ENCODE peak calls at places on chromosomes 16 and 17, in ten cellular contexts. U, T, O, R, K, D, W, I, M and A are unnamed samples.

GRCh38 chr17:48539177-48539576 is 5.7 kb downstream of the HOXB2 start:
- DNase-seq in U (no peak), T (no peak), O (no peak), R (peak), K (no peak), D (peak), W (no peak), I (no peak), M (no peak), A (no peak)

GRCh38 chr16:46768809-46769208 is 20.7 kb upstream of the MYLK3 start:
- DNase-seq in U (no peak), T (no peak), O (no peak), R (no peak), K (no peak), D (no peak), W (no peak), I (no peak), M (no peak), A (no peak)

GRCh38 chr16:49776085-49776501 is 79.8 kb downstream of the ZNF423 start:
- DNase-seq in U (no peak), T (no peak), O (peak), R (no peak), K (no peak), D (peak), W (no peak), I (no peak), M (peak), A (no peak)

GRCh38 chr17:57544834-57545463 is 200.2 kb downstream of the CCDC182 start:
- DNase-seq in U (no peak), T (no peak), O (no peak), R (no peak), K (no peak), D (no peak), W (no peak), I (no peak), M (no peak), A (no peak)

GRCh38 chr16:72963921-72964320 is 84.0 kb downstream of the ZFHX3 start:
- DNase-seq in U (no peak), T (no peak), O (peak), R (no peak), K (no peak), D (peak), W (no peak), I (no peak), M (no peak), A (no peak)

GRCh38 chr17:83195330-83196087 is 116.1 kb downstream of the METRNL start:
- DNase-seq in U (no peak), T (peak), O (no peak), R (no peak), K (no peak), D (peak), W (no peak), I (no peak), M (peak), A (peak)

GRCh38 chr16:680967-681745 is 946 bp downstream of the STUB1 start:
- DNase-seq in U (peak), T (peak), O (peak), R (peak), K (peak), D (peak), W (peak), I (no peak), M (peak), A (no peak)

GRCh38 chr16:67530013-67530939 is 1.6 kb downstream of the RIPOR1 start:
- DNase-seq in U (peak), T (peak), O (peak), R (peak), K (peak), D (peak), W (no peak), I (no peak), M (peak), A (peak)

GRCh38 chr17:16013943-16014407 is 14.4 kb downstream of the TTC19 start:
- DNase-seq in U (no peak), T (no peak), O (peak), R (peak), K (no peak), D (peak), W (no peak), I (no peak), M (no peak), A (no peak)

GRCh38 chr17:57424777-57425188 is 168.5 kb downstream of the MSI2 start:
- DNase-seq in U (no peak), T (peak), O (peak), R (peak), K (no peak), D (peak), W (no peak), I (no peak), M (no peak), A (no peak)

GRCh38 chr17:732788-733720 is 658 bp downstream of the TLCD3A start:
- DNase-seq in U (peak), T (no peak), O (peak), R (peak), K (peak), D (peak), W (no peak), I (no peak), M (no peak), A (no peak)

GRCh38 chr17:73419896-73420295 is 108.1 kb upstream of the CDC42EP4 start:
- DNase-seq in U (no peak), T (no peak), O (no peak), R (no peak), K (no peak), D (no peak), W (no peak), I (no peak), M (no peak), A (no peak)

GRCh38 chr17:40598021-40598927 is 33.0 kb upstream of the CCR7 start:
- DNase-seq in U (no peak), T (no peak), O (no peak), R (no peak), K (no peak), D (no peak), W (no peak), I (peak), M (no peak), A (no peak)

GRCh38 chr16:53131363-53132071 is 76.7 kb downstream of the CHD9 start:
- DNase-seq in U (peak), T (peak), O (peak), R (peak), K (peak), D (peak), W (peak), I (peak), M (peak), A (peak)